ENCODE peak calls at places on chromosomes 6 and 20, in ten cellular contexts. G, M, C, S, T, V, O, I, D and E are unnamed samples. For H4K20me1, the result is how much of the 10 kb centered on the place peaks cover.

GRCh38 chr6:145744619-145745018 is 9.3 kb upstream of the EPM2A start:
- DNase-seq in G (no peak), M (no peak), C (no peak), S (no peak), T (no peak), V (no peak), O (no peak), I (no peak), D (no peak), E (no peak)

GRCh38 chr6:31402324-31403282 is 792 bp upstream of the MICA start:
- DNase-seq in G (peak), M (no peak), C (peak), S (peak), T (no peak), V (no peak), O (peak), I (no peak), D (peak), E (no peak)

GRCh38 chr6:36539814-36540568 is 7.3 kb downstream of the STK38 start:
- DNase-seq in G (no peak), M (no peak), C (no peak), S (no peak), T (no peak), V (no peak), O (no peak), I (no peak), D (no peak), E (no peak)

GRCh38 chr20:9514461-9515210 is at the start of gene LAMP5:
- DNase-seq in G (peak), M (no peak), C (peak), S (peak), T (peak), V (no peak), O (peak), I (peak), D (peak), E (no peak)

GRCh38 chr6:95249661-95250060 is 327.7 kb upstream of the MANEA start:
- DNase-seq in G (peak), M (no peak), C (no peak), S (no peak), T (no peak), V (no peak), O (no peak), I (no peak), D (no peak), E (no peak)

GRCh38 chr6:88360203-88360797 is 194.2 kb upstream of the CNR1 start:
- DNase-seq in G (peak), M (no peak), C (no peak), S (peak), T (no peak), V (no peak), O (peak), I (peak), D (no peak), E (no peak)

GRCh38 chr20:4234128-4234527 is 218.8 kb upstream of the RNF24 start:
- DNase-seq in G (peak), M (no peak), C (no peak), S (no peak), T (no peak), V (no peak), O (peak), I (peak), D (no peak), E (no peak)

GRCh38 chr6:11609324-11610071 is 71.9 kb downstream of the TMEM170B start:
- DNase-seq in G (peak), M (no peak), C (no peak), S (peak), T (no peak), V (no peak), O (peak), I (peak), D (peak), E (peak)

GRCh38 chr6:27966816-27967426 is 9.9 kb downstream of the OR2B6 start:
- DNase-seq in G (no peak), M (no peak), C (no peak), S (no peak), T (no peak), V (no peak), O (no peak), I (no peak), D (no peak), E (no peak)

GRCh38 chr6:106730672-106731071 is 101.3 kb downstream of the QRSL1 start:
- DNase-seq in G (no peak), M (no peak), C (no peak), S (no peak), T (no peak), V (no peak), O (no peak), I (no peak), D (no peak), E (no peak)

GRCh38 chr6:101832371-101832770 is 438.9 kb downstream of the GRIK2 start:
- DNase-seq in G (no peak), M (no peak), C (no peak), S (no peak), T (no peak), V (no peak), O (no peak), I (no peak), D (no peak), E (no peak)

GRCh38 chr6:139648430-139649000 is 274.1 kb upstream of the CITED2 start:
- DNase-seq in G (no peak), M (no peak), C (peak), S (no peak), T (no peak), V (no peak), O (no peak), I (no peak), D (no peak), E (no peak)

GRCh38 chr20:32190608-32191415 is 16.7 kb downstream of the PLAGL2 start:
- DNase-seq in G (peak), M (no peak), C (no peak), S (no peak), T (peak), V (no peak), O (peak), I (no peak), D (peak), E (no peak)

GRCh38 chr6:45538636-45539035 is 160.9 kb upstream of the SUPT3H start:
- DNase-seq in G (no peak), M (no peak), C (no peak), S (no peak), T (no peak), V (no peak), O (peak), I (no peak), D (no peak), E (no peak)

GRCh38 chr6:157380458-157380778 is 572 bp upstream of the ZDHHC14 start:
- DNase-seq in G (no peak), M (no peak), C (no peak), S (no peak), T (no peak), V (no peak), O (no peak), I (no peak), D (peak), E (no peak)

GRCh38 chr6:143843689-143844405 is 709 bp downstream of the LTV1 start:
- DNase-seq in G (peak), M (no peak), C (no peak), S (no peak), T (no peak), V (no peak), O (peak), I (no peak), D (no peak), E (no peak)

GRCh38 chr20:19936801-19937583 is 80.2 kb upstream of the NAA20 start:
- DNase-seq in G (no peak), M (no peak), C (no peak), S (no peak), T (no peak), V (no peak), O (no peak), I (no peak), D (no peak), E (no peak)

GRCh38 chr6:13688692-13689196 is 22.9 kb downstream of the RANBP9 start:
- DNase-seq in G (no peak), M (no peak), C (no peak), S (no peak), T (no peak), V (no peak), O (no peak), I (no peak), D (no peak), E (no peak)
- H4K20me1 ChIP-seq in G (under half), M (under half), C (under half), S (under half), T (under half), V (under half), O (under half), I (under half), D (under half), E (under half)

DNA sequence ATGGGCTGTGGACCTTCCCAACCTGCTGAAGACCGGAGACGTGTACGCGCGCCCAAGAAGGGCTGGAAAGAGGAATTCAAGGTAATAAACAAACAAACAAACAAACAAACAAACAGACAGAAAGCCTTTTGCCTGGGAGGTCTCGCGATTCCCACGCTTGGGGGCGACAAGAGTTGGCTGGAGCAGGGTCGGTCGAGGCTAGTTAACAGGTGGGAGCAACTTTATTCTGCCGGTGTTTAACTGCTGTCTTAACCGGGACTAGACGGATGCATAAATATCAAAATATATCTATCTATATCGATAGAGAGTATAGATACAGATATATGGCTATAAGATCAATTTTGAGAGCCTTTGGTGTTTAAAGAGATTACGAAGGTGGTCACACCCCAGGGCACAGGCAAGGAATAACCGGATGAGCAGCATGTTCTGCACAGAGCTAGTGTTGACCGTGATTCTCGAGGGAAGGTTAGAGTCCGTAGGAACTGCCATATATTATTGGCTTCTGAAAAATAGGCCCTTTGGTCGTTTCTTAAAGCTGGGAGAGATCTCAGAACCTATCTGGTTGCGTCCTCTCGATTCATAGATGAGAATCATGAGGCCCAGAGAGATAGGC is 514 bp downstream of the STMND1 start:
- DNase-seq in G (no peak), M (no peak), C (no peak), S (no peak), T (no peak), V (no peak), O (no peak), I (no peak), D (no peak), E (no peak)
- TF ChIP-seq EZH2 in G (no peak), M (no peak), C (no peak), S (no peak), T (no peak), V (no peak), O (no peak), I (no peak), D (no peak), E (no peak)

GRCh38 chr6:7896465-7896987 is 14.1 kb downstream of the TXNDC5 start:
- DNase-seq in G (no peak), M (no peak), C (peak), S (no peak), T (no peak), V (no peak), O (no peak), I (no peak), D (no peak), E (no peak)

GRCh38 chr6:7894272-7895124 is 16.1 kb downstream of the TXNDC5 start:
- DNase-seq in G (no peak), M (no peak), C (peak), S (no peak), T (no peak), V (no peak), O (no peak), I (no peak), D (no peak), E (no peak)

GRCh38 chr6:7891098-7891872 is 19.3 kb downstream of the TXNDC5 start:
- DNase-seq in G (no peak), M (no peak), C (peak), S (no peak), T (no peak), V (no peak), O (no peak), I (no peak), D (no peak), E (no peak)

GRCh38 chr6:7895125-7895423 is 15.5 kb downstream of the TXNDC5 start:
- DNase-seq in G (no peak), M (no peak), C (peak), S (peak), T (no peak), V (no peak), O (peak), I (no peak), D (no peak), E (no peak)

DNA sequence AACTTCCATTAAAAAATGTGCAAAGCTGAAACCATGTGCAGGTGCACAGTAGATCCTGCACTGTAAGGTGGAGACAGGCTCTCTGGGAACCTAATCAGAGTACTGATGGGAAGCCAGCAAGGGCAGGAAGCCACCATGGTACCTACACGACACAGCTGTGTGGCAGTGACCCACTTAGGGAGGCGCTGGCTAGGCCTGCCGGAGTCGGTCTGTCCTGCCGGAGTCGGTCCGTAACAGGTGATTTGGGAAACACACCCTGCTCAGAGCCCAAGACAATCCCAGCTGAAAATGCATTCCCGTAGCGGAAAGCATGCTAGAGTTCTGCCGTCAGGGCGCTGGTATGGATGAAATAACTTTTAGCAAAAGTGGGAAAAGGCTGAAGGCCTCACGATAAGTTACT is 17.2 kb downstream of the TXNDC5 start:
- DNase-seq in G (no peak), M (no peak), C (no peak), S (no peak), T (no peak), V (no peak), O (no peak), I (no peak), D (no peak), E (no peak)
- H2AFZ ChIP-seq in G (no peak), M (no peak), C (no peak), S (no peak), T (no peak), V (no peak), O (no peak), I (no peak), D (no peak), E (no peak)

GRCh38 chr6:2594868-2595267 is 155.9 kb downstream of the MYLK4 start:
- DNase-seq in G (no peak), M (no peak), C (no peak), S (no peak), T (no peak), V (no peak), O (no peak), I (no peak), D (no peak), E (no peak)

GRCh38 chr6:2599817-2600216 is 150.9 kb downstream of the MYLK4 start:
- DNase-seq in G (no peak), M (no peak), C (no peak), S (no peak), T (no peak), V (no peak), O (no peak), I (no peak), D (no peak), E (no peak)

GRCh38 chr6:2598867-2599266 is 151.9 kb downstream of the MYLK4 start:
- DNase-seq in G (no peak), M (no peak), C (no peak), S (no peak), T (no peak), V (no peak), O (no peak), I (no peak), D (no peak), E (no peak)

GRCh38 chr6:2593167-2593566 is 157.6 kb downstream of the MYLK4 start:
- DNase-seq in G (no peak), M (no peak), C (no peak), S (no peak), T (no peak), V (no peak), O (no peak), I (no peak), D (no peak), E (no peak)

GRCh38 chr6:2596222-2596621 is 154.5 kb downstream of the MYLK4 start:
- DNase-seq in G (no peak), M (no peak), C (no peak), S (no peak), T (peak), V (no peak), O (no peak), I (no peak), D (peak), E (no peak)
- H4K20me1 ChIP-seq in G (under half), M (under half), C (under half), S (under half), T (under half), V (under half), O (under half), I (under half), D (under half), E (under half)

GRCh38 chr6:75209432-75209723 is 3.5 kb upstream of the COL12A1 start:
- DNase-seq in G (no peak), M (no peak), C (no peak), S (no peak), T (no peak), V (no peak), O (no peak), I (no peak), D (no peak), E (no peak)

GRCh38 chr6:75210885-75211739 is 5.3 kb upstream of the COL12A1 start:
- DNase-seq in G (peak), M (no peak), C (peak), S (peak), T (no peak), V (no peak), O (peak), I (peak), D (peak), E (peak)

GRCh38 chr6:75207211-75207984 is 1.5 kb upstream of the COL12A1 start:
- DNase-seq in G (peak), M (no peak), C (no peak), S (no peak), T (peak), V (no peak), O (peak), I (peak), D (peak), E (no peak)

GRCh38 chr6:75206338-75207210 is 721 bp upstream of the COL12A1 start:
- DNase-seq in G (no peak), M (no peak), C (no peak), S (no peak), T (peak), V (no peak), O (peak), I (peak), D (peak), E (no peak)

GRCh38 chr6:75208564-75209431 is 2.9 kb upstream of the COL12A1 start:
- DNase-seq in G (peak), M (peak), C (peak), S (peak), T (peak), V (peak), O (peak), I (peak), D (peak), E (peak)
- TF ChIP-seq EZH2 in G (no peak), M (peak), C (no peak), S (no peak), T (no peak), V (no peak), O (no peak), I (no peak), D (peak), E (no peak)

DNA sequence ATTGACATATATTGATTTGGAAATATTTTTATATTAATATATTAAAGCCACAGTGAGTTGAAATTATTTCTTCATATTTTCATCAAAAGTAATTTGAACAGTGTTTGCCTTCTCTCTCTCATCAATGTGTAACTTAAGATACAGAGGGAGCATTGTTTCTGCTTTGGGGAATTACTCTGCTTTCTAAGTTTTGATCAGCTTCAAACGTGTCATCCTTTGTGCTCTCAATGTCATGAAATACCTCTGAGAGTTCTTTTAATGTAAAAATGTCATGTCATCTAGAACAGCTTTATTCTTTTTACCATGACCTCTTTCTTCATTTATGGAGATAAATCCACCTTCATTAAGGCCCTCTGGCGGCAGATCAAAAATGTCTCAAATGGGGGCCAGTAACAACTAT is 259.4 kb upstream of the STXBP5 start:
- DNase-seq in G (no peak), M (no peak), C (no peak), S (no peak), T (no peak), V (no peak), O (no peak), I (no peak), D (no peak), E (no peak)
- H2AFZ ChIP-seq in G (no peak), M (no peak), C (no peak), S (no peak), T (no peak), V (no peak), O (no peak), I (no peak), D (no peak), E (no peak)

DNA sequence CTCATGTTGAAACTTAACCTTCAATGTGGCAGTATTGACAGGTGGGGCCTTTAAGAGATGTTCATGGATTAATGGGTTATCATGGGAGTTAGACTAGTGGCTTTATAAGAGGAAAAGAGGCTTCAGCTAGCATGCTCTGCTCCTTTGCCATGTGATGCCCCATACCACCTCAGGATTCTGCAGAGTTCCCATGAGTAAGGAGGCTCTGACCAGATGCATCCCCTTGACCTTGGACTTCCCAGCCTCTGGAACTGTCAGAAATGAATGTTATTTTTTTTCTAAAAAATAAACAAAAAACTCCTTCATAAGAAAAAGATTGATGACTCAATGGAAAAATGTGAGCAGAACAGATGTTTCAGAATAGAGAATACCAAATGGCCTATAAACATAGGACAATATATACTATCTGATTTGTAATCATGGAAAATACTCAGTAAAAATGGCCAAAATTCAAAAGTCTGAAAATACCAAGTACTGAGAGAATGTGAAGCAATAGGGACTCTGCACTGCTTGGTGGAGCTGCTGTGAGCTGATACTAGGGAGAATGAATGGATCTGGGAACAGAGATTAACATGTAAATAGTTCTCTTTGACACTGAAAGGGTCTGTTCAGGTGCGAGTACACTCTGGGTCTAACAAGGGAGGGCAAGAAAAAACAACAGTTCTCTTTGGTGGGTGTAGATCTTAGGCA is 7.4 kb upstream of the TRIM39 start:
- DNase-seq in G (no peak), M (no peak), C (no peak), S (no peak), T (no peak), V (no peak), O (peak), I (peak), D (peak), E (no peak)
- H4K20me1 ChIP-seq in G (under half), M (under half), C (under half), S (half or more), T (under half), V (under half), O (under half), I (half or more), D (under half), E (half or more)